ENCODE peak calls at places on chromosomes 12 and 14, in six cellular contexts. S is brain microvascular endothelial cell, E is cardiac fibroblast, Q is neural crest cell, T is AG09319, G is GM12865. C is an unnamed sample.
A peak's percentile ranks its signal among the peaks of the same experiment; 100 is the strongest.

GRCh38 chr14:76955575-76956252 is 72.8 kb downstream of the IRF2BPL start:
- DNase-seq in T (no peak), E (no peak), Q (no peak), G (peak; percentile 75), S (peak; percentile 36), C (peak; percentile 66)

GRCh38 chr12:101925352-101925751 is 48.0 kb downstream of the DRAM1 start:
- DNase-seq in T (peak; percentile 97), E (peak; percentile 98), S (peak; percentile 98), Q (no peak), G (no peak), C (no peak)

GRCh38 chr12:47995976-47996375 is 8.3 kb downstream of the COL2A1 start:
- DNase-seq in Q (no peak), E (peak; percentile 85), T (peak; percentile 32), G (no peak), S (peak; percentile 22), C (no peak)

GRCh38 chr14:54763761-54764160 is 138.9 kb downstream of the GCH1 start:
- DNase-seq in E (no peak), Q (no peak), S (no peak), T (no peak), G (no peak), C (no peak)

GRCh38 chr12:102415515-102415914 is 64.8 kb downstream of the IGF1 start:
- DNase-seq in E (no peak), Q (no peak), S (no peak), T (no peak), G (no peak), C (no peak)

GRCh38 chr12:119728437-119728730 is 60.5 kb downstream of the PRKAB1 start:
- DNase-seq in T (no peak), E (no peak), S (no peak), Q (no peak), G (no peak), C (no peak)

GRCh38 chr14:77663289-77663688 is 44.5 kb downstream of the ALKBH1 start:
- DNase-seq in Q (no peak), E (peak; percentile 7), G (no peak), S (no peak), T (no peak), C (no peak)

GRCh38 chr14:64760146-64760755 is 56.0 kb downstream of the PLEKHG3 start:
- DNase-seq in Q (peak; percentile 71), G (peak; percentile 63), E (peak; percentile 52), S (peak; percentile 54), T (no peak), C (peak; percentile 80)

GRCh38 chr12:6536894-6537579 is 2.7 kb downstream of the GAPDH start:
- DNase-seq in Q (no peak), E (no peak), G (peak; percentile 25), T (no peak), S (no peak), C (no peak)

GRCh38 chr12:44774815-44775411 is 101.2 kb downstream of the NELL2 start:
- DNase-seq in Q (peak; percentile 50), T (no peak), S (no peak), G (peak; percentile 55), E (peak; percentile 7), C (peak; percentile 31)

GRCh38 chr14:88802596-88802995 is 9.8 kb upstream of the EML5 start:
- DNase-seq in G (no peak), S (no peak), Q (no peak), T (no peak), E (no peak), C (no peak)

GRCh38 chr14:77641534-77642341 is 25.3 kb upstream of the SPTLC2 start:
- DNase-seq in E (peak; percentile 82), Q (no peak), S (peak; percentile 40), G (peak; percentile 81), T (no peak), C (peak; percentile 78)

GRCh38 chr12:124321556-124322270 is 26.8 kb downstream of the RFLNA start:
- DNase-seq in E (peak; percentile 25), T (no peak), Q (no peak), S (peak; percentile 25), G (no peak), C (no peak)

GRCh38 chr12:49882248-49882850 is 21.4 kb downstream of the FAIM2 start:
- DNase-seq in S (no peak), E (no peak), Q (no peak), T (no peak), G (no peak), C (no peak)

DNA sequence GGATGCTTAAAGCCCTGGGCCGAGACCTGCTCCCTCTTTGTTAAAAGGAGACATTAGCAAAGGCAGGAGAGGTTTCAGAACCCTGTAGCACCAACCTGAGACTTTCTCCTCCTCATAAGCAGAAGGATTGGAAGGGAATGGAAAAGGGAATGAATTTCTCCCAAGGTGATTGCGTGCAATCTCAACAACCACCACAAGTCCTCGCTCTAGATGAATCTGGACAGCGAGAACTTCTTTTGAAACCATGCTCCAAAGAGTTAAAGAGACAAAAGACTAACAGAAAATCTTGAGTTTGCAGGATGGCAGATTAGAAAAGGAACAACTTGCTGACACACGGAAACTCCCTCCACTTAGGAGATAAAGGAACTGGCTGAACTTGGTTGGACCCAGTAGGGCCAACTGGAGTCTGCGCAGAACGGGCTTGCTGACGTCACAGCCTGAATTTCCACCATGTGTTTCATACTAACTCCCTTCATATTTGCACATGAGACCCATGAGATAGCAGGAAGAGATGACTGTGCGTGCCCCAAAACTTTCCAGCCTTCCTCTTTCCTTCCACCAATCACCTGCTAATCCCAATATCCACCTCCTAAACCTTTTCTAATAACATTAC is 137.0 kb downstream of the PTPN11 start:
- DNase-seq in E (no peak), S (no peak), Q (no peak), G (no peak), T (no peak), C (no peak)
- TF ChIP-seq CTCF in E (no peak), S (no peak), Q (no peak), G (no peak), T (no peak), C (no peak)

DNA sequence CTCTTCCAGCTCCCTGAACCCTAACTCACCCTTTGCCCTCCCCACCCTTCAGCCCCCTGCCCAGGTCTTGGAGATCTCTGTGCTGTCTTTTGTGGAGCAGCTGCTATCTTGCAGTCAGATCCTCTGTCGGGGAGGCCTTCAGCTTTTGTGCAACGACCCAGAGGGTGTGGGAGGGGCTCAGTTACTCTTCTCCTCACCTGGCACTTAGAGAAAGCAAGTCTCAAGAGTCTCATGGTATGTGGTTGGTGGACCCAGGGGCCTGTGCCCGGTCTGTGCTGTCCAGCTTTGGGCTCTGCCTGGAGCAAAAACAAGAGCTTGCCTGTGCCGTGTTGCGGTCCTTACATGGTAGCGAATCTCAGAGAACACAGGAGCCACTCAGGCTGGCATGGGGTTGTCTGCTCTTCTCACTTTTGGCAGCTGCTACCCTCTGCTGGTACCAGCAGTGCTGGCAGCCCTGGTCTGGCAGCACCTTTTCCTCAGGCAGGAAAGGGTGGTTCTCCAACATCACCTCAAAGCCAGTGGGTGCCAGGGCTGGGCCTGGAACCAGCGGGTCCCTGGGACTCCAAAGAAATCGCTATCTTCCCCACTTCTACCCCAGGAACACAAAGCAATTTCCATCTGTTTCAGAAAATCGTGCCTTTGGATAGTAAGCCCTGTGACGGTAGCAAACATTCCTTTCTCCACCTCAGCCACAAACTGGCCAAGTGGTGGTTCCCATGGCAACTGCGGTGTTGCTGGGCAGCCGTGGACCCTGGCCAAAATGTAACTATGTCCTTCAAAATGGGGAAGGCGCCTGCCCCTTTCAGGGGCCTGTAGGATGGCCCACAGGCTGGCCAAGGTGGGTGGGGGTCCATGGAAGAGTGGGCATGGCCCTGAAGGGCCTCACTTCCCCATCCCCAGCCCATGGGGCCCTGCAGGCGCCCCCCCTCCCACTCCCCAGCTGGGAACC is 90.0 kb downstream of the RIN3 start:
- DNase-seq in T (no peak), G (no peak), Q (no peak), S (peak; percentile 64), E (peak; percentile 93), C (no peak)
- TF ChIP-seq CTCF in T (no peak), G (no peak), Q (no peak), S (peak; percentile 49), E (peak; percentile 6), C (no peak)

DNA sequence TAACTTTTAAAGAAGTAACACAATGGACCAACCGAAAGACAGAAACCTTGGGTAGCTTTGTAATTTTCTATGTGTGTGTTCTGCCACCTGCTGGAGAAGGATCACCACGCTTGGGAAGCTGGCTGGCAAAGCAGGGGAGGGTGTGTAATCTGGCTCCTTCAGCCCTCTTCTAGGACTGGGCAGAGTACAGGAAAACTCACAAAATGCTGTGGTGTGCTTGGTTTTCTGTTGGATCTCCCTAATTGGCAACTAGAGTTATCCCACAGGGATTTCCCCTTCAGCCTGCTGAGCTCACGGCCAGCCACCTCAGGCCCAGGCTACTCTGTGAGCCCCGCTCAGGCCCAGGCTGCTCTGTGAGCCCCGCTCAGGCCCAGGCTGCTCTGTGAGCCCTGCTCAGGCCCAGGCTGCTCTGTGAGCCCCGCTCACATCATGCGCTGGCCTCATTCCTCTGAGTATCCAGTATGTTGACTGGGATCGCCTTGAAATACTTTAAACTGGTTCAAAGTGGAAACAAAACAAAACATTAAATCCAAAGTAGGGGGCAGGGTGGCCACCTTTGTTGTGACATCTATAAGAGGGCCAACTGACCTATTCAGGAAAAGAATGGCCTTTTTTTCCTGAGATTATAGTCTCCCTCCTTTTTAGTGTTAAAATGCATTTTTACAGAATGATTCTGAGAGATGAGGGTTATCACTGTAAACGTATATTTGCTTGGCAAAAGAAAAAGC is 52.0 kb upstream of the RNU6-8 start:
- DNase-seq in S (peak; percentile 68), G (peak; percentile 72), Q (peak; percentile 66), T (peak; percentile 52), E (peak; percentile 83), C (peak; percentile 43)
- TF ChIP-seq CTCF in S (peak; percentile 89), G (peak; percentile 74), Q (peak; percentile 88), T (peak; percentile 82), E (peak; percentile 82), C (peak; percentile 69)

DNA sequence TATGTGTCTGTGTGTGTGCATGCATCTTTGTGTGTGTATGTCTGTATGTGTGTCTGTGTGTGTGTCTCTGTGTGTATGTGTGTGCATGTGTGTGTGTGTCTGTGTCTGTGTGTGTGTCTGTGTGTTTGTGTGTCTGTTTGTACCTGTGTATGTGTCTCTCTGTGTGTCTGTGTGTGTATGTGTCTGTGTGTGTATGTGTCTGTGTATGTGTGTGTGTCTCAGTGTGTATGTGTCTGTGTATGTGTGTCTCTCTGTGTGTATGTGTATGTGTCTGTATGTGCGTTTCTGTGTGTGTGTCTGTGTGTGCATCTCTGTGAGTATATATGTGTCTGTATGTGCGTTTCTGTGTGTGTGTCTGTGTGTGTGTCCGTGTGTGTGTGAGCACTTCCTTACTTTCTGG is 39.6 kb upstream of the SMOC1 start:
- DNase-seq in T (no peak), S (no peak), G (no peak), E (no peak), Q (no peak), C (no peak)
- TF ChIP-seq CTCF in T (no peak), S (no peak), G (no peak), E (no peak), Q (no peak), C (no peak)

GRCh38 chr12:92943482-92944250 is 14.6 kb upstream of the EEA1 start:
- DNase-seq in G (peak; percentile 52), Q (no peak), T (no peak), S (no peak), E (peak; percentile 68), C (no peak)
- TF ChIP-seq CTCF in G (no peak), Q (peak; percentile 29), T (no peak), S (peak; percentile 34), E (peak; percentile 26), C (no peak)

GRCh38 chr14:99915305-99916090 is 122.3 kb downstream of the EML1 start:
- DNase-seq in E (no peak), S (no peak), T (no peak), G (no peak), Q (no peak), C (no peak)
- TF ChIP-seq CTCF in E (no peak), S (no peak), T (no peak), G (no peak), Q (no peak), C (no peak)

GRCh38 chr12:113933201-113933786 is 32.8 kb downstream of the RBM19 start:
- DNase-seq in T (peak; percentile 29), E (peak; percentile 89), Q (peak; percentile 21), G (no peak), S (peak; percentile 89), C (no peak)
- TF ChIP-seq CTCF in T (no peak), E (no peak), Q (no peak), G (no peak), S (peak; percentile 29), C (no peak)